ENCODE peak calls at places on chromosome 10, in four cellular contexts. V is activated gamma-delta T cell treated with anti-CD3 and anti-CD28 coated beads, Interleukin-2, amount 50 U/mL, for 16 hours; R is stimulated activated CD4-positive, alpha-beta T cell treated with anti-CD3 and anti-CD28 coated beads, Interleukin-4, amount 100 ng/mL, for 48 hours; U is fibroblast of mammary gland. I is an unnamed sample.
A peak's percentile ranks its signal among the peaks of the same experiment; 100 is the strongest.

GRCh38 chr10:104139221-104139620 is 17.2 kb downstream of the SFR1 start:
- DNase-seq in U (peak; percentile 33), R (no peak), V (no peak), I (peak; percentile 30)

GRCh38 chr10:80472234-80473095 is 18.4 kb downstream of the TSPAN14 start:
- DNase-seq in U (peak; percentile 97), R (no peak), V (no peak), I (peak; percentile 99)

GRCh38 chr10:114654829-114655575 is 3.1 kb downstream of the ABLIM1 start:
- DNase-seq in R (no peak), U (no peak), V (no peak), I (no peak)

GRCh38 chr10:62613429-62613828 is 191.1 kb upstream of the ADO start:
- DNase-seq in V (no peak), U (peak; percentile 60), R (no peak), I (peak; percentile 63)

GRCh38 chr10:93598157-93598556 is 2.9 kb downstream of the RBP4 start:
- DNase-seq in V (no peak), U (peak; percentile 22), R (no peak), I (peak; percentile 37)

GRCh38 chr10:30792025-30792424 is 162.5 kb upstream of the LYZL2 start:
- DNase-seq in R (no peak), U (no peak), V (no peak), I (no peak)

GRCh38 chr10:124318076-124318475 is 100.6 kb downstream of the OAT start:
- DNase-seq in U (no peak), R (no peak), V (no peak), I (no peak)

GRCh38 chr10:19003341-19003740 is 45.3 kb upstream of the MALRD1 start:
- DNase-seq in R (no peak), V (no peak), U (no peak), I (no peak)

I was measured in cardiac fibroblast.